ENCODE peak calls at places on chromosome 3, in five cellular contexts. D is AG10803, E is brain microvascular endothelial cell, V is BJ, X is lower lobe of right lung. R is an unnamed sample.

GRCh38 chr3:194318511-194319161 is 32.5 kb downstream of the CPN2 start:
- DNase-seq in D (no peak), E (no peak), V (no peak), X (no peak), R (no peak)

GRCh38 chr3:9500108-9501050 is 53.2 kb downstream of the LHFPL4 start:
- DNase-seq in D (peak; percentile 52), E (peak; percentile 61), V (peak; percentile 1), X (peak; percentile 67), R (peak; percentile 53)

GRCh38 chr3:177150970-177151627 is 46.2 kb downstream of the TBL1XR1 start:
- DNase-seq in D (peak; percentile 60), E (peak; percentile 87), V (peak; percentile 51), X (no peak), R (peak; percentile 71)

GRCh38 chr3:62046326-62046725 is 327.0 kb downstream of the FEZF2 start:
- DNase-seq in D (peak; percentile 34), E (peak; percentile 9), V (no peak), X (no peak), R (peak; percentile 44)

GRCh38 chr3:37862712-37863551 is 1.3 kb downstream of the CTDSPL start:
- DNase-seq in D (peak; percentile 65), E (peak; percentile 49), V (no peak), X (no peak), R (peak; percentile 42)

GRCh38 chr3:4220050-4220449 is 83.1 kb upstream of the SETMAR start:
- DNase-seq in D (no peak), E (no peak), V (no peak), X (no peak), R (no peak)

GRCh38 chr3:30170681-30171438 is 435.5 kb upstream of the TGFBR2 start:
- DNase-seq in D (no peak), E (no peak), V (no peak), X (no peak), R (no peak)

GRCh38 chr3:143207338-143207961 is 87.9 kb downstream of the CHST2 start:
- DNase-seq in D (peak; percentile 60), E (peak; percentile 33), V (no peak), X (no peak), R (peak; percentile 62)

GRCh38 chr3:100548053-100548452 is 55.6 kb downstream of the TMEM45A start:
- DNase-seq in D (peak; percentile 29), E (no peak), V (no peak), X (no peak), R (no peak)

GRCh38 chr3:118781879-118782278 is 252.8 kb downstream of the IGSF11 start:
- DNase-seq in D (no peak), E (no peak), V (no peak), X (no peak), R (no peak)

GRCh38 chr3:32961189-32961715 is 9.8 kb downstream of the CCR4 start:
- DNase-seq in D (no peak), E (no peak), V (no peak), X (no peak), R (no peak)

GRCh38 chr3:8869613-8870012 is 93.7 kb downstream of the RAD18 start:
- DNase-seq in D (peak; percentile 94), E (peak; percentile 94), V (peak; percentile 90), X (no peak), R (peak; percentile 95)

GRCh38 chr3:150363420-150363819 is 44.7 kb upstream of the TSC22D2 start:
- DNase-seq in D (no peak), E (no peak), V (no peak), X (no peak), R (no peak)

GRCh38 chr3:42036483-42036823 is 54.7 kb upstream of the TRAK1 start:
- DNase-seq in D (peak; percentile 95), E (peak; percentile 92), V (peak; percentile 92), X (no peak), R (peak; percentile 90)

GRCh38 chr3:55362206-55362960 is 124.7 kb downstream of the WNT5A start:
- DNase-seq in D (peak; percentile 47), E (peak; percentile 3), V (no peak), X (no peak), R (peak; percentile 61)

GRCh38 chr3:155658006-155658405 is 86.9 kb downstream of the PLCH1 start:
- DNase-seq in D (no peak), E (no peak), V (no peak), X (no peak), R (no peak)

GRCh38 chr3:172522871-172523818 is at the start of gene TNFSF10:
- DNase-seq in D (peak; percentile 53), E (no peak), V (no peak), X (peak; percentile 77), R (peak; percentile 21)

DNA sequence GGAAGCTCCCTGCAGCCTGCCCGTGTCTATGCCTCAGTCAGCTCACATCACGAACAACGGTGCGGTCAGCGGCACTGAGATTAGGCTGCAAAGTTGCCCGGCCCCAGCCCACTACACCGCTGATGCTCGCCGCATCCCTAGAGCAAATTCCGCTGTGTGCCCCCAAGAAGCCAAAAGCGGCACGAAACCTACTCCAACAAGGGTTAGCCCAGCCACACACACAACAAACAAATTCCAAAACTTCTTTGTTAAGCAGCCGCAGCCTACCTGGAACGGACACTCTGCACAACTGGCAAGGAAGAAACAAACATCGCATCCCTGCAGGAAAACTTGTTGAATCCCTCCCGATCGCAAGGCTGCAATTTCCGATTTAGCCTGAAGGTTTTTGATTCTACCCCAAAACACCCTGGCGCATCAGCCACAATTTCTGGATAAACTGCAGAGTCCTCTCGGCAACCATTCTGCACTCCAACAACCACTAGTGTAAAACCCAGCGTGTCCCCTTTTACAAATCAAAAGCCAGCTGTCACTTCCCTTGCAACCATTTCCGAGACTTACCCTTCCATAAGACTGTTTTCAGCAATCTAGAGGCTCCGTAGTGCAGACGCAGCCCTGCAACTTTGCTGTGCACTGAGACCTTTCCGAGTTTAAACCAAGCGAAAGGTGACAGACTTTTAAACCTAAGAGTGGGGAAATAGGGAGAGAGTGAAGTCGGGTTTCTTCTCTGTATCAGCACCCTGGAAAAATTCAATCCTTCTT is 425 bp downstream of the ROBO1 start:
- DNase-seq in D (no peak), E (peak; percentile 57), V (no peak), X (no peak), R (no peak)
- TF ChIP-seq CTCF in D (no peak), E (peak; percentile 67), V (no peak), X (no peak), R (no peak)

DNA sequence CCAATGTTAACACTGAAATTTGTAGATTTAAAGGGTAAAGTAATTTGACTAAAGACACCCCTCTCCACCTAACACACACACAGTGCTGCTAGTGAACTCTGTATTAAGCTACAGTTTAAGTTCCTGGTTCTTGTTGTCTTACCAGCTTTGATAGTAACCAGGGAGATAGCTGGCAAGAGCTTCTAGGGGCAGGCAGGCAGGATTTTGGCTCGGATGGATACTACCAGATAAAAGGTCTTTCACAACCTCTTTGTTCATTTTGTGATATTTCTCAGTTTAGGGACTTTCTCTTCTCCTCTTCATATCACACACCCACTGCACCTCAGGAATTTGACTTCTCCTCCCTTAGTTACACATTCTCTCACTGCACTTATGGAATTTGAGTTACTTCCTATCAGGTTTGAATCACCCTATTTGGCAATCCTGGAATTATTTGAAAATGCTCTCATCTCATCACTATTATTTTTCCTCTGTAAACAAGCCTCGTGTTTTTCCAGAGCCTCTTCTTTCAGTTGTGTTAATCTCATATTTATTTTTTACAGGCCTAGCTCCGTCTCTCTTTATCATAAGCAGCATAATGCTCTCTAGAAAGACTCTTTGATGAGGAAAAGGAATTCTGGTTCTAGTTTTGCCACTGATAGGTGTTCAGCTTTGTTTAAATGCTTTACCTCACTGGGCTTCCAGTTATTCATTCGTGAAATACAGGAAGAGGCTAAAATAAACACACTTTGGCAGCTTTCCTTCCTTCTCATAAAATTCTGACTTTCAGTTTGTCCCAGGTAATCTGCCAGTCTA is 23.0 kb upstream of the CLDN1 start:
- DNase-seq in D (peak; percentile 93), E (peak; percentile 91), V (peak; percentile 81), X (no peak), R (peak; percentile 89)
- H3K4me3 ChIP-seq in D (peak overlapping the region; percentile 7), E (no peak overlapping the region), V (no peak overlapping the region), X (no peak overlapping the region), R (no peak overlapping the region)

GRCh38 chr3:79521221-79521848 is 246.5 kb downstream of the ROBO1 start:
- DNase-seq in D (peak; percentile 21), E (peak; percentile 56), V (no peak), X (no peak), R (peak; percentile 59)
- TF ChIP-seq CTCF in D (peak; percentile 66), E (peak; percentile 53), V (peak; percentile 54), X (peak; percentile 49), R (peak; percentile 43)

GRCh38 chr3:43692971-43693370 is 2.2 kb downstream of the ABHD5 start:
- DNase-seq in D (peak; percentile 28), E (no peak), V (no peak), X (no peak), R (no peak)

GRCh38 chr3:43691120-43692002 is 623 bp downstream of the ABHD5 start:
- DNase-seq in D (peak; percentile 15), E (peak; percentile 25), V (no peak), X (peak; percentile 89), R (no peak)

GRCh38 chr3:43690400-43691119 is at the start of gene ABHD5:
- DNase-seq in D (peak; percentile 95), E (peak; percentile 85), V (peak; percentile 73), X (peak; percentile 95), R (peak; percentile 95)

GRCh38 chr3:43693594-43693993 is 2.9 kb downstream of the ABHD5 start:
- DNase-seq in D (peak; percentile 14), E (no peak), V (no peak), X (no peak), R (peak; percentile 47)

GRCh38 chr3:43692085-43692484 is 1.3 kb downstream of the ABHD5 start:
- DNase-seq in D (no peak), E (no peak), V (no peak), X (no peak), R (no peak)
- H3K4me3 ChIP-seq in D (peak overlapping the region; percentile 88), E (no peak overlapping the region), V (no peak overlapping the region), X (peak overlapping the region; percentile 86), R (peak overlapping the region; percentile 75)

DNA sequence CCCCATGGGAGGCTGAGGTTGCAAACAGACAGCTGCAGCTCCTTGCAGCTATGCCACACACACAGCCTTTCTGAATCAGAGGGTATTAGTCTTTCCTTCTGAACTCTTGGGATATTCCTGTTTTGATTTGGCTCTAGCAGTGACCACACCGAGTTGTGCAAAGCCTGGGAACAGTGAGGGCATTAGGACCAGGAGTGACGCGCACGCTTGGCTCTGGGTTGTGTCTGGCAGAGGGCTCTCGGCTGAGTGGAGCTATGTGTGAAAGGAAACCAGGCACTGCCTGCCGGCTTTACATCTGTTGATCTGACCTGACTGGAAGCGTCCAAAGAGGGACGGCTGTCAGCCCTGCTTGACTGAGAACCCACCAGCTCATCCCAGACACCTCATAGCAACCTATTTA is at the start of gene GALNT15:
- DNase-seq in D (peak; percentile 98), E (peak; percentile 97), V (peak; percentile 80), X (peak; percentile 71), R (peak; percentile 98)
- TF ChIP-seq CTCF in D (no peak), E (no peak), V (no peak), X (no peak), R (no peak)

GRCh38 chr3:185151101-185151958 is 1.5 kb downstream of the C3orf70 start:
- DNase-seq in D (no peak), E (no peak), V (no peak), X (no peak), R (no peak)
- H3K4me3 ChIP-seq in D (no peak overlapping the region), E (no peak overlapping the region), V (peak overlapping the region; percentile 78), X (peak overlapping the region; percentile 66), R (peak overlapping the region; percentile 65)

R was measured in foreskin fibroblast.